ENCODE peak calls at places on chromosomes 1 and 21, in four cellular contexts. One of them, this sample, is unnamed.
A peak's percentile ranks its signal among the peaks of the same experiment; 100 is the strongest.

GRCh38 chr21:37292946-37293345 is 25.8 kb upstream of the VPS26C start:
- DNase-seq in suprapubic skin: no peak
- DNase-seq in endothelial cell of umbilical vein: peak; percentile 92
- DNase-seq in breast epithelium: no peak
- DNase-seq in this sample: no peak

GRCh38 chr1:35434703-35435102 is 122.5 kb downstream of the KIAA0319L start:
- DNase-seq in breast epithelium: no peak
- DNase-seq in endothelial cell of umbilical vein: no peak
- DNase-seq in suprapubic skin: no peak
- DNase-seq in this sample: no peak

GRCh38 chr1:25039229-25039628 is 109.2 kb upstream of the RUNX3 start:
- DNase-seq in endothelial cell of umbilical vein: no peak
- DNase-seq in suprapubic skin: no peak
- DNase-seq in breast epithelium: no peak
- DNase-seq in this sample: no peak

GRCh38 chr1:193185861-193186714 is at the start of gene B3GALT2:
- DNase-seq in endothelial cell of umbilical vein: no peak
- DNase-seq in breast epithelium: no peak
- DNase-seq in suprapubic skin: no peak
- DNase-seq in this sample: peak; percentile 63

GRCh38 chr1:157289001-157289400 is 150.8 kb upstream of the ETV3 start:
- DNase-seq in breast epithelium: no peak
- DNase-seq in suprapubic skin: no peak
- DNase-seq in endothelial cell of umbilical vein: no peak
- DNase-seq in this sample: no peak

GRCh38 chr1:114033219-114033706 is 54.0 kb downstream of the OLFML3 start:
- DNase-seq in breast epithelium: no peak
- DNase-seq in endothelial cell of umbilical vein: no peak
- DNase-seq in suprapubic skin: no peak
- DNase-seq in this sample: no peak

GRCh38 chr1:5634893-5635292 is 357.3 kb downstream of the NPHP4 start:
- DNase-seq in breast epithelium: no peak
- DNase-seq in endothelial cell of umbilical vein: no peak
- DNase-seq in suprapubic skin: peak; percentile 37
- DNase-seq in this sample: no peak

GRCh38 chr1:116485071-116485735 is 85.6 kb downstream of the CD58 start:
- DNase-seq in breast epithelium: peak; percentile 52
- DNase-seq in endothelial cell of umbilical vein: peak; percentile 81
- DNase-seq in suprapubic skin: peak; percentile 91
- DNase-seq in this sample: peak; percentile 88

GRCh38 chr1:35936828-35937227 is 5.9 kb downstream of the AGO3 start:
- DNase-seq in suprapubic skin: no peak
- DNase-seq in endothelial cell of umbilical vein: no peak
- DNase-seq in breast epithelium: no peak
- DNase-seq in this sample: no peak

GRCh38 chr1:67916439-67916886 is 83.2 kb upstream of the GNG12 start:
- DNase-seq in breast epithelium: no peak
- DNase-seq in endothelial cell of umbilical vein: no peak
- DNase-seq in suprapubic skin: no peak
- DNase-seq in this sample: no peak

GRCh38 chr1:206631085-206631509 is 4.2 kb upstream of the DYRK3 start:
- DNase-seq in suprapubic skin: no peak
- DNase-seq in breast epithelium: no peak
- DNase-seq in endothelial cell of umbilical vein: peak; percentile 83
- DNase-seq in this sample: peak; percentile 88

GRCh38 chr1:155507960-155508359 is 54.6 kb downstream of the ASH1L start:
- DNase-seq in endothelial cell of umbilical vein: no peak
- DNase-seq in suprapubic skin: no peak
- DNase-seq in breast epithelium: no peak
- DNase-seq in this sample: no peak

GRCh38 chr21:38813143-38813542 is 7.4 kb downstream of the ETS2 start:
- DNase-seq in endothelial cell of umbilical vein: no peak
- DNase-seq in breast epithelium: no peak
- DNase-seq in suprapubic skin: no peak
- DNase-seq in this sample: no peak

GRCh38 chr1:21857142-21857839 is 45.2 kb downstream of the LDLRAD2 start:
- DNase-seq in suprapubic skin: no peak
- DNase-seq in breast epithelium: no peak
- DNase-seq in endothelial cell of umbilical vein: no peak
- DNase-seq in this sample: no peak

GRCh38 chr1:52662645-52663313 is 29.8 kb downstream of the SHISAL2A start:
- DNase-seq in breast epithelium: no peak
- DNase-seq in endothelial cell of umbilical vein: peak; percentile 27
- DNase-seq in suprapubic skin: no peak
- DNase-seq in this sample: no peak

GRCh38 chr1:65260851-65261473 is 48.4 kb upstream of the DNAJC6 start:
- DNase-seq in suprapubic skin: no peak
- DNase-seq in endothelial cell of umbilical vein: no peak
- DNase-seq in breast epithelium: no peak
- DNase-seq in this sample: no peak

GRCh38 chr1:119327066-119327435 is 41.5 kb upstream of the HAO2 start:
- DNase-seq in endothelial cell of umbilical vein: no peak
- DNase-seq in suprapubic skin: no peak
- DNase-seq in breast epithelium: no peak
- DNase-seq in this sample: peak; percentile 72

DNA sequence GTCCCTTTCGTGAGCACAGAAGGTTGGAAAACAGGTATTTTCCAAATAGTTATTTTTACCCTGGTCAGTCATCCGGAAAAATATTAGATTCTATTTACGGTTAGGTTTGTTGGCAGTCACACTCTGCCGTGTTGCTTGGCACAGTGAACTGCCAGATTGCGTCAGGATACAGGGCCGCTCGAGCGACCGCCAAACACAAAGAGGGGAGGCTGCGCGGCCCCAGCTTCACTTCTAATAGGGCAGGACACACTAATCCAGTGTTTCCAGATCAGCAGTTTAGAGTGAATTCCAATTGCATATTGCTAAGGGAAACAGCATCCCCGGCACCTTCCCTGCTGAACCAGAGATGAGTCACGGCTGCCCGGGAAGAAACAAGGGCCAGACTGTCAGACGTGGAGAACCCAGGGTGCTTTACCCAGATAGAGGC is 22.9 kb downstream of the UMODL1 start:
- DNase-seq in endothelial cell of umbilical vein: peak; percentile 4
- DNase-seq in suprapubic skin: no peak
- DNase-seq in breast epithelium: peak; percentile 76
- DNase-seq in this sample: no peak
- TF ChIP-seq POLR2AphosphoS5 in endothelial cell of umbilical vein: no peak
- TF ChIP-seq POLR2AphosphoS5 in suprapubic skin: no peak
- TF ChIP-seq POLR2AphosphoS5 in breast epithelium: peak; percentile 28
- TF ChIP-seq POLR2AphosphoS5 in this sample: no peak

DNA sequence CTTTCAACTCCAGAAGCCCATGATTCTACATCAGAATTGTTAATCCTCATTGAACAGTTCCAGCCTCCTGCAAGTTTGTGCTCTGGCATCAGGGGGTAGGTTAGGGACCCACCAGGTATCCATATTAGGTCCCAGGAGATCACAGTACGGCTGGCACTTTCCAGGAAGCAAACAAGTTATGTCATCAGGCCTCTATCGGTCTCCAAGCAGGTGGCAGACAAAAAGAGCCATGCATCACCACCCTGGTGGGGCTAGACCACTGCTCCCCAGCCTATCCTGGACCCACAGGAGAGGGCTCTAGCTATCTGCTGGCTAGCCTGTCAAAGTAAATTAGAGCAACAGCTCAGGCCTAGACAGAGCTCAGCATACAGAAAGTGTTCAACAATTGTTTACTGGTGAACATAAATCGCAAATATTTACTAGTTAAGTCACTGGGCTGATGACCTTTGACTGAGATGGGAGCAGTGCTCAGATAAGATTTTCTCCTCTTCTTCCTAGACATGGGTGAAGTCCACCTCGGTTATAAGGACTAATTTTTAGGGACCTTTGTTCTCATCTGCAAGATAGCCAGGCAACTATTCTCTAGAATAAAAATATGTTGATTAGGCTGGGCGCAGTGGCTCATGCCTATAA is 6.4 kb downstream of the NUAK2 start:
- DNase-seq in endothelial cell of umbilical vein: no peak
- DNase-seq in breast epithelium: no peak
- DNase-seq in suprapubic skin: no peak
- DNase-seq in this sample: no peak
- H3K27ac ChIP-seq in endothelial cell of umbilical vein: no peak overlapping the region
- H3K27ac ChIP-seq in breast epithelium: no peak overlapping the region
- H3K27ac ChIP-seq in suprapubic skin: no peak overlapping the region
- H3K27ac ChIP-seq in this sample: no peak overlapping the region

GRCh38 chr1:153543738-153544135 is 1.9 kb downstream of the S100A4 start:
- DNase-seq in breast epithelium: no peak
- DNase-seq in suprapubic skin: no peak
- DNase-seq in endothelial cell of umbilical vein: no peak
- DNase-seq in this sample: peak; percentile 73
- TF ChIP-seq POLR2AphosphoS5 in breast epithelium: no peak
- TF ChIP-seq POLR2AphosphoS5 in suprapubic skin: no peak
- TF ChIP-seq POLR2AphosphoS5 in endothelial cell of umbilical vein: no peak
- TF ChIP-seq POLR2AphosphoS5 in this sample: peak; percentile 25

DNA sequence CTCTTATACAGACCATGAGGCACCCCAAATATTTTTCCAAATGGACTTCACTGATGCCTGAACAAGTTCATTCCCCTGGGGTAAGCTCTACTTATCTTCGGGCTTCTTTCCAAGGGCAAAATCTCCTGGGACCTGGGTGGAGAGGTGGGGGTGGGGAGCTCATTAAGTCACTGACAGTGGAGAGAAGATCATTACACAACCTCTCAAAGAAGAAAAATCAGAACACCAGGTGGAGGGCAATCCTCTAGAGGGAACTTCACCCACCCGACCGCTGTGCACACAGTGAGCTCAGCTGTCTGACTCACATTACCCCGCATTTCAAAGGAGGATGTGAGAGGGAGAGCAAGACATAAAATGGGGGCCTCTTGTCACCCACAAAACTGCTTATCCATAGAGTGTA is 166.1 kb downstream of the ASTN1 start:
- DNase-seq in breast epithelium: no peak
- DNase-seq in suprapubic skin: no peak
- DNase-seq in endothelial cell of umbilical vein: no peak
- DNase-seq in this sample: no peak
- H3K27ac ChIP-seq in breast epithelium: no peak overlapping the region
- H3K27ac ChIP-seq in suprapubic skin: no peak overlapping the region
- H3K27ac ChIP-seq in endothelial cell of umbilical vein: no peak overlapping the region
- H3K27ac ChIP-seq in this sample: no peak overlapping the region

GRCh38 chr1:10762153-10762523 is 34.3 kb downstream of the CASZ1 start:
- DNase-seq in breast epithelium: no peak
- DNase-seq in endothelial cell of umbilical vein: peak; percentile 57
- DNase-seq in suprapubic skin: no peak
- DNase-seq in this sample: no peak

GRCh38 chr1:10762875-10763274 is 33.6 kb downstream of the CASZ1 start:
- DNase-seq in breast epithelium: no peak
- DNase-seq in suprapubic skin: no peak
- DNase-seq in endothelial cell of umbilical vein: no peak
- DNase-seq in this sample: no peak

GRCh38 chr1:10759413-10760200 is 36.8 kb downstream of the CASZ1 start:
- DNase-seq in endothelial cell of umbilical vein: no peak
- DNase-seq in suprapubic skin: no peak
- DNase-seq in breast epithelium: no peak
- DNase-seq in this sample: no peak

GRCh38 chr1:10760566-10761502 is 35.6 kb downstream of the CASZ1 start:
- DNase-seq in suprapubic skin: no peak
- DNase-seq in breast epithelium: no peak
- DNase-seq in endothelial cell of umbilical vein: no peak
- DNase-seq in this sample: no peak

GRCh38 chr1:10761503-10762152 is 34.8 kb downstream of the CASZ1 start:
- DNase-seq in suprapubic skin: no peak
- DNase-seq in endothelial cell of umbilical vein: peak; percentile 69
- DNase-seq in breast epithelium: peak; percentile 44
- DNase-seq in this sample: no peak
- TF ChIP-seq POLR2AphosphoS5 in suprapubic skin: no peak
- TF ChIP-seq POLR2AphosphoS5 in endothelial cell of umbilical vein: no peak
- TF ChIP-seq POLR2AphosphoS5 in breast epithelium: no peak
- TF ChIP-seq POLR2AphosphoS5 in this sample: no peak

GRCh38 chr1:162070094-162070748 is 730 bp downstream of the NOS1AP start:
- DNase-seq in breast epithelium: peak; percentile 25
- DNase-seq in endothelial cell of umbilical vein: no peak
- DNase-seq in suprapubic skin: peak; percentile 76
- DNase-seq in this sample: peak; percentile 66
- H3K27ac ChIP-seq in breast epithelium: peak overlapping the region; percentile 86
- H3K27ac ChIP-seq in endothelial cell of umbilical vein: no peak overlapping the region
- H3K27ac ChIP-seq in suprapubic skin: peak overlapping the region; percentile 67
- H3K27ac ChIP-seq in this sample: no peak overlapping the region

DNA sequence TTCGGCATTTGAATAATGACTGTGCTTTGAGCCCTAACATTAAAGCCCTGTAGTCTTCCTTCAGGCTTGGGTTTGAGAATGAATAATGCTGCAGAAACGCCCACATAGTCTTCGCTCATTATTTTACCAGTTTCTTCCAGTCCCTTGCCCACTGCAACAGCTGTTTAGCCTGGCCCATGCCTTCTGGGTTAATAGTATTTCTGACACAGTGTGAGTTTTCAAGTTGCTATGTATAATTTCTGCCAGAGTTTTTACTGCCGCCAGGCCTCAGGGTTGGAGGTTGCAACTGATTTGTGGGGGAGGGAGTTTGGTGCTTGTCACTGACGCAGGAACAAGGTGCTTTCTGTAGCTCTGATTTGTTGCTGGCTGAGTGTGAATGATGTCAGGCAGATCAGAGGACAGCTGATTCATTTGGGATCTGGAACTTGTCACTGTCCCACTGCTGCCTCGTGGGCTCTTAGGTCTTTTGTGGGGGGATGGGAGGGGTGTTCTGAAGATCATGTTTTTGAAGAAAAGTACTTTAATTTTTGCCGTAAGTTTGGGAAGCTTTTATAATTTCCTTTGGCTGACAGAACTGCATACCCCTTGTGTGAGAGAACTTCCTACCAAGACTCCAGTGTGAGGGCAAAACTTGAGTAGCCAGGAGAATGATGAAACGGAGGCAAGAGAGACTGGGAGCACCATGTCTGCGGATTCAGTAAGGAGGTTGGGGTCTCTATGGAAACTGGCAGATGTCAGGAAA is 109.9 kb downstream of the MAST2 start:
- DNase-seq in endothelial cell of umbilical vein: no peak
- DNase-seq in suprapubic skin: no peak
- DNase-seq in breast epithelium: no peak
- DNase-seq in this sample: peak; percentile 89
- TF ChIP-seq POLR2AphosphoS5 in endothelial cell of umbilical vein: no peak
- TF ChIP-seq POLR2AphosphoS5 in suprapubic skin: no peak
- TF ChIP-seq POLR2AphosphoS5 in breast epithelium: no peak
- TF ChIP-seq POLR2AphosphoS5 in this sample: peak; percentile 95

GRCh38 chr21:33070921-33071877 is 1.3 kb downstream of the OLIG1 start:
- DNase-seq in endothelial cell of umbilical vein: no peak
- DNase-seq in suprapubic skin: no peak
- DNase-seq in breast epithelium: no peak
- DNase-seq in this sample: no peak
- H3K27ac ChIP-seq in endothelial cell of umbilical vein: no peak overlapping the region
- H3K27ac ChIP-seq in suprapubic skin: no peak overlapping the region
- H3K27ac ChIP-seq in breast epithelium: no peak overlapping the region
- H3K27ac ChIP-seq in this sample: no peak overlapping the region

GRCh38 chr1:15758953-15759661 is 512 bp downstream of the FBLIM1 start:
- DNase-seq in endothelial cell of umbilical vein: no peak
- DNase-seq in breast epithelium: no peak
- DNase-seq in suprapubic skin: no peak
- DNase-seq in this sample: no peak
- TF ChIP-seq POLR2AphosphoS5 in endothelial cell of umbilical vein: peak; percentile 6
- TF ChIP-seq POLR2AphosphoS5 in breast epithelium: no peak
- TF ChIP-seq POLR2AphosphoS5 in suprapubic skin: no peak
- TF ChIP-seq POLR2AphosphoS5 in this sample: no peak

This sample was measured in sigmoid colon.